ENCODE peak calls at places on chromosomes 7 and 10, in seven cellular contexts. One of them, this sample, is unnamed.

GRCh38 chr7:101538596-101539459 is 90.3 kb downstream of the MYL10 start:
- DNase-seq in activated CD4-positive, alpha-beta T cell treated with anti-CD3 and anti-CD28 coated beads, Interleukin-2, amount 50 U/mL, for 24 hours: peak; percentile 55
- DNase-seq in psoas muscle: peak; percentile 68
- DNase-seq in substantia nigra: no peak
- DNase-seq in LoVo: peak; percentile 50
- DNase-seq in NCI-H524: peak; percentile 63
- DNase-seq in WTC11: peak; percentile 80
- DNase-seq in this sample: peak; percentile 44

GRCh38 chr7:42691030-42691639 is 220.7 kb downstream of the C7orf25 start:
- DNase-seq in activated CD4-positive, alpha-beta T cell treated with anti-CD3 and anti-CD28 coated beads, Interleukin-2, amount 50 U/mL, for 24 hours: no peak
- DNase-seq in psoas muscle: no peak
- DNase-seq in substantia nigra: no peak
- DNase-seq in LoVo: peak; percentile 45
- DNase-seq in NCI-H524: peak; percentile 4
- DNase-seq in WTC11: peak; percentile 32
- DNase-seq in this sample: peak; percentile 65

GRCh38 chr7:128697301-128697905 is 25.3 kb downstream of the GARIN1A start:
- DNase-seq in activated CD4-positive, alpha-beta T cell treated with anti-CD3 and anti-CD28 coated beads, Interleukin-2, amount 50 U/mL, for 24 hours: no peak
- DNase-seq in psoas muscle: peak; percentile 78
- DNase-seq in substantia nigra: no peak
- DNase-seq in LoVo: no peak
- DNase-seq in NCI-H524: peak; percentile 54
- DNase-seq in WTC11: peak; percentile 83
- DNase-seq in this sample: peak; percentile 77

GRCh38 chr7:151631968-151632749 is 112.5 kb upstream of the RHEB start:
- DNase-seq in activated CD4-positive, alpha-beta T cell treated with anti-CD3 and anti-CD28 coated beads, Interleukin-2, amount 50 U/mL, for 24 hours: peak; percentile 78
- DNase-seq in psoas muscle: peak; percentile 88
- DNase-seq in substantia nigra: peak; percentile 37
- DNase-seq in LoVo: peak; percentile 92
- DNase-seq in NCI-H524: peak; percentile 71
- DNase-seq in WTC11: peak; percentile 82
- DNase-seq in this sample: peak; percentile 82

GRCh38 chr7:76265299-76265698 is 37.2 kb upstream of the HSPB1 start:
- DNase-seq in activated CD4-positive, alpha-beta T cell treated with anti-CD3 and anti-CD28 coated beads, Interleukin-2, amount 50 U/mL, for 24 hours: no peak
- DNase-seq in psoas muscle: no peak
- DNase-seq in substantia nigra: no peak
- DNase-seq in LoVo: no peak
- DNase-seq in NCI-H524: no peak
- DNase-seq in WTC11: no peak
- DNase-seq in this sample: no peak

GRCh38 chr10:71606721-71607430 is 112.7 kb downstream of the C10orf105 start:
- DNase-seq in activated CD4-positive, alpha-beta T cell treated with anti-CD3 and anti-CD28 coated beads, Interleukin-2, amount 50 U/mL, for 24 hours: no peak
- DNase-seq in psoas muscle: no peak
- DNase-seq in substantia nigra: no peak
- DNase-seq in LoVo: no peak
- DNase-seq in NCI-H524: peak; percentile 70
- DNase-seq in WTC11: no peak
- DNase-seq in this sample: no peak

GRCh38 chr7:155266440-155266839 is 31.2 kb upstream of the INSIG1 start:
- DNase-seq in activated CD4-positive, alpha-beta T cell treated with anti-CD3 and anti-CD28 coated beads, Interleukin-2, amount 50 U/mL, for 24 hours: no peak
- DNase-seq in psoas muscle: no peak
- DNase-seq in substantia nigra: no peak
- DNase-seq in LoVo: no peak
- DNase-seq in NCI-H524: no peak
- DNase-seq in WTC11: no peak
- DNase-seq in this sample: no peak

GRCh38 chr7:157658851-157659412 is 322.1 kb downstream of the DNAJB6 start:
- DNase-seq in activated CD4-positive, alpha-beta T cell treated with anti-CD3 and anti-CD28 coated beads, Interleukin-2, amount 50 U/mL, for 24 hours: no peak
- DNase-seq in psoas muscle: no peak
- DNase-seq in substantia nigra: no peak
- DNase-seq in LoVo: no peak
- DNase-seq in NCI-H524: no peak
- DNase-seq in WTC11: no peak
- DNase-seq in this sample: no peak

GRCh38 chr10:86393401-86393800 is 26.8 kb upstream of the GRID1 start:
- DNase-seq in activated CD4-positive, alpha-beta T cell treated with anti-CD3 and anti-CD28 coated beads, Interleukin-2, amount 50 U/mL, for 24 hours: no peak
- DNase-seq in psoas muscle: no peak
- DNase-seq in substantia nigra: no peak
- DNase-seq in LoVo: no peak
- DNase-seq in NCI-H524: no peak
- DNase-seq in WTC11: no peak
- DNase-seq in this sample: no peak

GRCh38 chr7:131753620-131754222 is 197.3 kb upstream of the PODXL start:
- DNase-seq in activated CD4-positive, alpha-beta T cell treated with anti-CD3 and anti-CD28 coated beads, Interleukin-2, amount 50 U/mL, for 24 hours: no peak
- DNase-seq in psoas muscle: no peak
- DNase-seq in substantia nigra: no peak
- DNase-seq in LoVo: peak; percentile 32
- DNase-seq in NCI-H524: peak; percentile 70
- DNase-seq in WTC11: peak; percentile 67
- DNase-seq in this sample: no peak

GRCh38 chr10:118870467-118871243 is 115.9 kb upstream of the CACUL1 start:
- DNase-seq in activated CD4-positive, alpha-beta T cell treated with anti-CD3 and anti-CD28 coated beads, Interleukin-2, amount 50 U/mL, for 24 hours: no peak
- DNase-seq in psoas muscle: no peak
- DNase-seq in substantia nigra: no peak
- DNase-seq in LoVo: peak; percentile 9
- DNase-seq in NCI-H524: peak; percentile 25
- DNase-seq in WTC11: no peak
- DNase-seq in this sample: peak; percentile 91

GRCh38 chr10:18005781-18006456 is 54.2 kb downstream of the SLC39A12 start:
- DNase-seq in activated CD4-positive, alpha-beta T cell treated with anti-CD3 and anti-CD28 coated beads, Interleukin-2, amount 50 U/mL, for 24 hours: no peak
- DNase-seq in psoas muscle: no peak
- DNase-seq in substantia nigra: no peak
- DNase-seq in LoVo: peak; percentile 28
- DNase-seq in NCI-H524: no peak
- DNase-seq in WTC11: no peak
- DNase-seq in this sample: peak; percentile 42

GRCh38 chr7:1675673-1676549 is 5.8 kb downstream of the ELFN1 start:
- DNase-seq in activated CD4-positive, alpha-beta T cell treated with anti-CD3 and anti-CD28 coated beads, Interleukin-2, amount 50 U/mL, for 24 hours: no peak
- DNase-seq in psoas muscle: no peak
- DNase-seq in substantia nigra: no peak
- DNase-seq in LoVo: no peak
- DNase-seq in NCI-H524: peak; percentile 19
- DNase-seq in WTC11: no peak
- DNase-seq in this sample: no peak

GRCh38 chr10:94412439-94412838 is 10.1 kb downstream of the TBC1D12 start:
- DNase-seq in activated CD4-positive, alpha-beta T cell treated with anti-CD3 and anti-CD28 coated beads, Interleukin-2, amount 50 U/mL, for 24 hours: no peak
- DNase-seq in psoas muscle: no peak
- DNase-seq in substantia nigra: no peak
- DNase-seq in LoVo: no peak
- DNase-seq in NCI-H524: no peak
- DNase-seq in WTC11: no peak
- DNase-seq in this sample: no peak

GRCh38 chr10:92760609-92761008 is 70.9 kb downstream of the HHEX start:
- DNase-seq in activated CD4-positive, alpha-beta T cell treated with anti-CD3 and anti-CD28 coated beads, Interleukin-2, amount 50 U/mL, for 24 hours: no peak
- DNase-seq in psoas muscle: no peak
- DNase-seq in substantia nigra: no peak
- DNase-seq in LoVo: no peak
- DNase-seq in NCI-H524: no peak
- DNase-seq in WTC11: no peak
- DNase-seq in this sample: peak; percentile 50

GRCh38 chr10:119045561-119045960 is 16.0 kb downstream of the NANOS1 start:
- DNase-seq in activated CD4-positive, alpha-beta T cell treated with anti-CD3 and anti-CD28 coated beads, Interleukin-2, amount 50 U/mL, for 24 hours: no peak
- DNase-seq in psoas muscle: no peak
- DNase-seq in substantia nigra: no peak
- DNase-seq in LoVo: no peak
- DNase-seq in NCI-H524: no peak
- DNase-seq in WTC11: no peak
- DNase-seq in this sample: no peak

This sample was measured in LHCN-M2.